ENCODE peak calls at places on chromosomes 12 and 14, in six cellular contexts. N, Q, U, J, C and V are unnamed samples. For H3K9me3, the result is how much of the 10 kb centered on the place peaks cover.

GRCh38 chr14:103775506-103775905 is 59.9 kb downstream of the ZFYVE21 start:
- DNase-seq in N (no peak), Q (no peak), U (no peak), J (no peak), C (no peak), V (no peak)

GRCh38 chr14:100303925-100304324 is 2.3 kb downstream of the SLC25A29 start:
- DNase-seq in N (no peak), Q (peak), U (no peak), J (no peak), C (no peak), V (no peak)

GRCh38 chr14:81147140-81147897 is 73.4 kb downstream of the GTF2A1 start:
- DNase-seq in N (no peak), Q (no peak), U (peak), J (no peak), C (no peak), V (no peak)

GRCh38 chr12:75311369-75311768 is 18.8 kb downstream of the CAPS2 start:
- DNase-seq in N (no peak), Q (no peak), U (no peak), J (no peak), C (no peak), V (no peak)

GRCh38 chr14:35384386-35385041 is 20.0 kb downstream of the NFKBIA start:
- DNase-seq in N (no peak), Q (peak), U (no peak), J (peak), C (no peak), V (peak)

GRCh38 chr14:22886500-22887259 is 3.7 kb downstream of the REM2 start:
- DNase-seq in N (peak), Q (peak), U (peak), J (peak), C (peak), V (no peak)

GRCh38 chr14:99100871-99101270 is 171.1 kb downstream of the BCL11B start:
- DNase-seq in N (no peak), Q (no peak), U (no peak), J (no peak), C (no peak), V (no peak)

GRCh38 chr14:100221419-100222218 is 17.3 kb upstream of the YY1 start:
- DNase-seq in N (peak), Q (peak), U (peak), J (no peak), C (peak), V (peak)

GRCh38 chr12:94769040-94769420 is 118.7 kb upstream of the TMCC3 start:
- DNase-seq in N (no peak), Q (no peak), U (peak), J (no peak), C (no peak), V (no peak)

GRCh38 chr12:81530352-81530751 is 228.8 kb downstream of the PPFIA2 start:
- DNase-seq in N (no peak), Q (no peak), U (no peak), J (no peak), C (no peak), V (no peak)

GRCh38 chr14:81464253-81465001 is 64.3 kb upstream of the STON2 start:
- DNase-seq in N (no peak), Q (peak), U (peak), J (no peak), C (peak), V (peak)

GRCh38 chr14:24368562-24369252 is 723 bp downstream of the NFATC4 start:
- DNase-seq in N (peak), Q (peak), U (peak), J (peak), C (peak), V (peak)

GRCh38 chr12:74021937-74022336 is 515.7 kb upstream of the ATXN7L3B start:
- DNase-seq in N (peak), Q (peak), U (peak), J (peak), C (peak), V (peak)

GRCh38 chr14:73462078-73462715 is 3.9 kb upstream of the NUMB start:
- DNase-seq in N (peak), Q (peak), U (no peak), J (no peak), C (peak), V (no peak)

GRCh38 chr12:105445261-105446015 is 114.9 kb downstream of the C12orf75 start:
- DNase-seq in N (no peak), Q (no peak), U (no peak), J (no peak), C (peak), V (peak)

GRCh38 chr14:76293923-76294322 is 82.0 kb upstream of the ESRRB start:
- DNase-seq in N (no peak), Q (no peak), U (no peak), J (no peak), C (no peak), V (no peak)

GRCh38 chr12:62754706-62755105 is 180.2 kb downstream of the PPM1H start:
- DNase-seq in N (no peak), Q (no peak), U (no peak), J (no peak), C (no peak), V (no peak)

GRCh38 chr12:68559984-68560822 is 50.5 kb upstream of the RAP1B start:
- DNase-seq in N (peak), Q (peak), U (no peak), J (no peak), C (no peak), V (peak)

GRCh38 chr12:54052745-54053624 is 650 bp upstream of the HOXC4 start:
- DNase-seq in N (no peak), Q (peak), U (peak), J (no peak), C (no peak), V (peak)
- H3K4me3 ChIP-seq in N (peak), Q (peak), U (peak), J (peak), C (peak), V (peak)

DNA sequence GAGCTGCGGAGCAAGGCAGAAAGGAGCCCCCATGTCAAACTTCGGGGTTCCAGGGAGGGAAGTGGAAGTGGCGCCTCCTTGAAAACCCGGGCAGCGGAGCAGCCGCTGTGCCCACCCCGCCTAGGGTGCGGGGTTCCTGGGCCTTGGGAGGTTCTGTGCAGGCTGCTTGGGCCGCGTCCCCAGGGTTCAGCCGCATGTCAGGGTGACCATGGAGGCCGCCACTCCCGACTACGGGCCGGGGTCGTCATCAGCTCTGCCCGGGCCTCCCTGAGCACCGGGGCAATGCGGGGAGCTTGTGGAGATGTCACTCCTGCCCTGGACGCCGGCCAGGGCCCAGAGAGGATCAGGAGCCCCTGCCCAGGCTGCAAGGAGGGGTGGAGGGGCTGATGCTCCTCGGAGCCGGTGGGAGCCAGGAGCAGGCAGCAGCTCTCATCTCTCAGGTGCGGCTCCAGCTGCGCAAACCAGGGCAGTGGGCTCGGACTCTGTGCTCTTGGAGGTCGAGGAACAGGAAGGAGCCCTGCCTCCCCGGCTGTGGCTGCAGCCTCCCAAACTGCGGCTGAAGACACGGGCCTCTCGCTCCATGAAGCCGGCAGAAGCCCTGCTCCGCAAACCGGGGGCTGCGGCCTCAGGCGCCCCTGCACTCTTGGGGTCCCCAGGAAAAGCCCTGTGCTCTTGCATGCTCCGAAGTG is 1286.5 kb downstream of the TMEM121 start:
- DNase-seq in N (no peak), Q (no peak), U (no peak), J (no peak), C (no peak), V (no peak)
- H3K9me3 ChIP-seq in N (under half), Q (under half), U (under half), J (under half), C (under half), V (under half)

GRCh38 chr12:24698972-24699371 is 249.9 kb downstream of the BCAT1 start:
- DNase-seq in N (no peak), Q (no peak), U (no peak), J (no peak), C (no peak), V (no peak)
- H3K4me3 ChIP-seq in N (no peak), Q (no peak), U (no peak), J (no peak), C (no peak), V (no peak)

DNA sequence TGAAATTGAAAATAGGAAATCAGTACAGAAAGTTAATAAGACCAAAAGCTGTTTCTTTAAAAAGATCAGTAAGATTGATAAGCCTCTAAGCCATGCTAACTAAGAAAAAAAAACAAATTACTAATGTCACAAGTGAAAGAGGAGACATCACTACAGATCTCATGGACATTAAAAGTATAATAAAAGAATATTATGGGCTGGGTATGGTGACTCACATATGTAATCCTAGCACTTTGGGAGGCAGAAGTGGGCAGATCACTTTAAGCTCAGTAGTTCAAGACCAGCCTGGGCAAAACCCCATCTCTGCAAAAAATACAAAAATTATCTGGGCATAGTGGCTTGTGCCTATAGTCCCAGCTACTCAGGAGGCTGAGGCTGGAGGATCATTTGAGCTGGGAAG is 30.5 kb downstream of the B4GALNT3 start:
- DNase-seq in N (no peak), Q (no peak), U (no peak), J (no peak), C (no peak), V (no peak)
- H3K9me3 ChIP-seq in N (under half), Q (under half), U (under half), J (under half), C (under half), V (under half)

GRCh38 chr14:49868720-49869114 is 16.1 kb upstream of the NEMF start:
- DNase-seq in N (no peak), Q (no peak), U (no peak), J (no peak), C (no peak), V (no peak)
- H3K4me3 ChIP-seq in N (peak), Q (peak), U (peak), J (peak), C (peak), V (peak)

DNA sequence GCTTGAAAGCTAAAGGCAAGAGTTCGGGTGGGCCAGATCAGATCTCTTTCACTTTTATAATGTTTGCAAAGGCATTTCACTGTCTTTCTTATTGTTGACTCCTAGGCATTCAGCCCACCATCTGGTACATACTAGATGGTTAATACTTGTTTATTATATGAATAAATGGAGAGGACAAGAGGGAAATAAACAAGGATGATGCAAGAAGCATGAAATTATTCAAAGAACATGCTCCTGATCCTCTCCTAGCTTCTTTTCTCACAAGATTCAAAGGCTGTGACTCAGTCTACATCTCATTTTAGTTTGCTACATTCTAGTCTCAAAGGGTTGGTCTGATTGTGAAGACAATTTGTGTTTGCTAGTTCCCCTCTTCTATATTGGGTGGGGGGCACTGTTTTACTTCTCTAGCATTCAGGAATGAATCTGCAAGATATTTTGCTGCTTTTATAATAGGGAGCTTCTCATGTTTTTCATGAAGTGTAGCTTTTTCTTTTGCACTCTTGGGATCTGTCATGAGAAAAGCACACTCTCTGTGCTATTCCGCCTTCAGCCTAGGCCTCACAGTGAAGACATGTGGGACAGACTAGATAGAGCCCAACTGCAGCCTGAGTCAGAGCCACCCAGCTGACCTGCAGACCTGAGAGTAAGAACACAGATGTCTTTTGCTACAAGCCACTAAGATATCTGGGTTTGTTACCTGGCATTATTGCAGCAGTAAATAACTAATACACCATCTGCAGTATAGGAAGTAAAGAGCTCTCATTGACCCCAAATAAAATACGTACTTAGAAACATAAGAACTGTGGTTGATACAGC is 65.7 kb downstream of the PTHLH start:
- DNase-seq in N (no peak), Q (no peak), U (no peak), J (no peak), C (no peak), V (no peak)
- H3K9me3 ChIP-seq in N (under half), Q (under half), U (under half), J (under half), C (under half), V (under half)

GRCh38 chr12:120369476-120370342 is 745 bp upstream of the MSI1 start:
- DNase-seq in N (no peak), Q (no peak), U (no peak), J (no peak), C (peak), V (no peak)
- H3K4me3 ChIP-seq in N (peak), Q (peak), U (no peak), J (peak), C (peak), V (peak)